ENCODE peak calls at places on chromosome 18, in five cellular contexts. S, N, P, U and X are unnamed samples.
A peak's percentile ranks its signal among the peaks of the same experiment; 100 is the strongest.

GRCh38 chr18:50611529-50611941 is 51.6 kb downstream of the MAPK4 start:
- DNase-seq in S (no peak), N (no peak), P (no peak), U (no peak), X (no peak)

GRCh38 chr18:12461326-12461725 is 53.6 kb downstream of the PRELID3A start:
- DNase-seq in S (no peak), N (no peak), P (no peak), U (no peak), X (no peak)

GRCh38 chr18:45636110-45636509 is 20.8 kb downstream of the SLC14A2 start:
- DNase-seq in S (no peak), N (no peak), P (no peak), U (no peak), X (no peak)

GRCh38 chr18:45321520-45321919 is 293.8 kb upstream of the SLC14A2 start:
- DNase-seq in S (no peak), N (no peak), P (no peak), U (no peak), X (no peak)

GRCh38 chr18:77067315-77068061 is 65.1 kb downstream of the MBP start:
- DNase-seq in S (peak; percentile 90), N (peak; percentile 98), P (no peak), U (peak; percentile 52), X (no peak)

GRCh38 chr18:55321268-55322175 is 266.5 kb downstream of the TCF4 start:
- DNase-seq in S (no peak), N (peak; percentile 97), P (peak; percentile 82), U (no peak), X (peak; percentile 30)

GRCh38 chr18:35775887-35776286 is 194.3 kb downstream of the GALNT1 start:
- DNase-seq in S (no peak), N (peak; percentile 41), P (no peak), U (no peak), X (no peak)

GRCh38 chr18:21242141-21243040 is at the start of gene GREB1L:
- DNase-seq in S (no peak), N (peak; percentile 29), P (no peak), U (no peak), X (peak; percentile 71)

GRCh38 chr18:37179384-37179783 is 350.5 kb downstream of the KIAA1328 start:
- DNase-seq in S (no peak), N (peak; percentile 3), P (no peak), U (no peak), X (no peak)

GRCh38 chr18:77107218-77107815 is 25.3 kb downstream of the MBP start:
- DNase-seq in S (no peak), N (peak; percentile 27), P (no peak), U (no peak), X (no peak)

GRCh38 chr18:32888311-32888710 is 115.5 kb upstream of the KLHL14 start:
- DNase-seq in S (no peak), N (no peak), P (no peak), U (no peak), X (no peak)

GRCh38 chr18:53909668-53910067 is 314.8 kb downstream of the MBD2 start:
- DNase-seq in S (no peak), N (peak; percentile 70), P (peak; percentile 15), U (no peak), X (no peak)

GRCh38 chr18:34595673-34596072 is 114.4 kb upstream of the DTNA start:
- DNase-seq in S (no peak), N (peak; percentile 77), P (no peak), U (no peak), X (no peak)

GRCh38 chr18:2538844-2539243 is 32.5 kb downstream of the METTL4 start:
- DNase-seq in S (no peak), N (peak; percentile 23), P (no peak), U (no peak), X (no peak)

GRCh38 chr18:46772396-46772795 is 15.5 kb upstream of the ST8SIA5 start:
- DNase-seq in S (no peak), N (no peak), P (no peak), U (no peak), X (no peak)
- TF ChIP-seq CTCF in S (no peak), N (peak; percentile 4), P (no peak), U (no peak), X (no peak)

DNA sequence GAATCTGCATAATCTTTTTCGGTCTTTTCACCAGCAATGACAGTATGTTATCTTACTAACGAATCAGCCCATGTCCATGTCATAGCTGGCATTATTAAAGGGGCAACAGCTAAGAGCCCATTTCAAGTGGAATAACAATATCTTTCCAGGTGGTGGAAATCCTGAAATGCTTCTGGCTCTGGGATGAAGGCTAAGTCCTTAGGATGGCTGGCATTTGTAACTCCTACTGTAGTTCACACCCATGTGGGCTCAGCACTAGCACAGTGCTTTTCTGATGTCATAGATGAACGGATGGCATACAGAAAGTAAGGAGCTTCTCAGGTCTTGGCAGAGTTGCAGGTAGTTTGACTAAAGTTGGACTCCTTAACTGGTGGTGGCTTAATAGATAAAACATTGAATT is 10.0 kb downstream of the TMEM200C start:
- DNase-seq in S (no peak), N (no peak), P (no peak), U (no peak), X (no peak)
- TF ChIP-seq CTCF in S (no peak), N (no peak), P (no peak), U (no peak), X (no peak)

GRCh38 chr18:9688036-9688741 is 19.9 kb upstream of the RAB31 start:
- DNase-seq in S (no peak), N (peak; percentile 91), P (no peak), U (no peak), X (no peak)

GRCh38 chr18:9684901-9685738 is 23.0 kb upstream of the RAB31 start:
- DNase-seq in S (no peak), N (peak; percentile 90), P (no peak), U (no peak), X (no peak)

GRCh38 chr18:9681217-9681616 is 26.9 kb upstream of the RAB31 start:
- DNase-seq in S (no peak), N (no peak), P (no peak), U (no peak), X (no peak)

GRCh38 chr18:9682572-9682971 is 25.5 kb upstream of the RAB31 start:
- DNase-seq in S (no peak), N (no peak), P (no peak), U (no peak), X (no peak)

GRCh38 chr18:9683418-9684396 is 24.4 kb upstream of the RAB31 start:
- DNase-seq in S (no peak), N (peak; percentile 90), P (no peak), U (no peak), X (no peak)
- TF ChIP-seq CTCF in S (peak; percentile 72), N (peak; percentile 77), P (peak; percentile 26), U (no peak), X (peak; percentile 40)

GRCh38 chr18:70310560-70311320 is 21.9 kb downstream of the SOCS6 start:
- DNase-seq in S (no peak), N (no peak), P (no peak), U (no peak), X (no peak)
- TF ChIP-seq CTCF in S (no peak), N (no peak), P (no peak), U (no peak), X (no peak)

DNA sequence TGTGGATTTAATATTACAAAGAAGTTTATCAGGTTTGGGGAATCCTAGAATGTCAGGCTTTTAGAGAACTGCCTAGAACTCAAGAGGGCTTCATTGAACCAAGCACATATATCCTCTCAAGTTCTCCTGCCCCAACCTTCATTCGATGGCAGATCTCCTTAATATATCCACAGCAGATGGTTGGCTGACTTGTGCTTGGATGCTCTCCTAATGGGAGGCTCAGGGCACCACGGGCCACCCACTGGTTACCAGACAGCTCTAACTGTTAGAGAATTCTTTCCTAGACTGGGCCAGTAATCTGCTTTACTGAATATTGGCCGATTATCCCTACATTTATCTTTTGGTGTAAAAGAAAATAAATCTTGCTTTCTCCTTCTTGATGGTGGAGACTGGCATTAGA is 87.2 kb upstream of the ATP8B1 start:
- DNase-seq in S (no peak), N (no peak), P (no peak), U (no peak), X (no peak)
- TF ChIP-seq CTCF in S (no peak), N (no peak), P (no peak), U (no peak), X (no peak)

DNA sequence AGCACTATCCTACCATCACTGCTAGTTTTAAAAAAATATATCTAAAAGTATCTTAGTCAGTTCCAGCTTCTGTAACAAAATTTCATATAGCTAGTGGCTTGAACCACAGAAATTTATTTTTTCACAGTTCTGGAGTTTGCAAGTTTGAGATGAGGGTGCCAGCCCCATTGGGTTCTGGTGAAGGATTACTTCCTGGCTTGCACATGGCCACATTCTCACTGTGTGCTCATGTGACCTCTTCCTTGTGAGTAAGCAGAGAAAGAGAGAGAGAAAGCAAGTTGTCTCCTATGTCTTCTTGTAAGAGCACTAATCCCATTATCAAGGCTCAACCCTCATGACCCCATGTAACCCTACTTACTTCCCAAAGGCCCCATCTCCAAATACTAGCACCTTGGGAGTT is 158.9 kb downstream of the DOK6 start:
- DNase-seq in S (no peak), N (peak; percentile 5), P (no peak), U (no peak), X (no peak)
- TF ChIP-seq CTCF in S (no peak), N (no peak), P (no peak), U (no peak), X (no peak)

DNA sequence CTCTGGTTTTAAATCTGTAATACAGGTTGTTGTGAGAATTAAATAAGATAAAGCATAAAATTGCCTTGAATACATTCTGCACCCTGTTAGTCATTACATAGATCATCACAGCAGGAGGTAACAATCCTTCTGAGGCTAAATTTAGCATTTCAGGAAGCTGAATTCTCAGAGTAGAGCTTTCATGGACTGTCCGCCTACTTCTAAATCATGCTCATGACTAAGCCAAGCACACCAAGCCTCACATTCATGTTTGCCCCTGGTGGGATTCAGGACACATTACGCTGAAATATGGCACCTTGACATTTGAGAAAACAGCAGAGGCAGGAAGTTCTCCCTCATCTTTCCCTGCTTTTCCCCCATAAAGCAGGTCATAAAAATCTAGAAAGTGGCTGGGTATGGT is 16.6 kb upstream of the PIK3C3 start:
- DNase-seq in S (no peak), N (peak; percentile 97), P (no peak), U (no peak), X (no peak)
- TF ChIP-seq CTCF in S (no peak), N (peak; percentile 47), P (no peak), U (no peak), X (no peak)